ENCODE peak calls at places on chromosome 20, in five cellular contexts. E is lower leg skin, I is AG09309, V is tibial nerve, Q is kidney epithelial cell. Z is an unnamed sample.

GRCh38 chr20:36279776-36280175 is 26.4 kb upstream of the DLGAP4 start:
- DNase-seq in V (no peak), I (no peak), E (no peak), Q (no peak), Z (no peak)

GRCh38 chr20:58715709-58716475 is 23.3 kb downstream of the NPEPL1 start:
- DNase-seq in I (no peak), Q (no peak), V (no peak), E (peak; percentile 12), Z (no peak)

GRCh38 chr20:44176833-44177533 is 10.0 kb downstream of the JPH2 start:
- DNase-seq in Q (no peak), E (no peak), I (no peak), V (no peak), Z (no peak)

GRCh38 chr20:63059684-63060056 is 52.9 kb upstream of the BHLHE23 start:
- DNase-seq in Q (no peak), I (no peak), E (no peak), V (no peak), Z (no peak)

GRCh38 chr20:44279228-44279627 is 31.8 kb downstream of the FITM2 start:
- DNase-seq in E (no peak), Q (no peak), I (peak; percentile 67), V (no peak), Z (no peak)

GRCh38 chr20:4894981-4895381 is 106.3 kb downstream of the SLC23A2 start:
- DNase-seq in Q (no peak), I (no peak), E (no peak), V (no peak), Z (no peak)

GRCh38 chr20:57457243-57457761 is 66.1 kb downstream of the RBM38 start:
- DNase-seq in V (no peak), E (no peak), I (no peak), Q (no peak), Z (no peak)

GRCh38 chr20:46439837-46440236 is 33.4 kb upstream of the ELMO2 start:
- DNase-seq in V (no peak), E (no peak), Q (no peak), I (no peak), Z (no peak)

GRCh38 chr20:8903655-8904605 is 165.0 kb upstream of the PLCB4 start:
- DNase-seq in E (no peak), V (no peak), Q (no peak), I (no peak), Z (no peak)

GRCh38 chr20:63974402-63975200 is 4.8 kb downstream of the SAMD10 start:
- DNase-seq in E (no peak), V (no peak), Q (no peak), I (no peak), Z (no peak)

GRCh38 chr20:828987-829386 is 4.5 kb upstream of the FAM110A start:
- DNase-seq in I (no peak), E (no peak), V (no peak), Q (no peak), Z (no peak)

GRCh38 chr20:4427936-4428581 is 293.6 kb upstream of the PRND start:
- DNase-seq in Q (no peak), E (no peak), V (no peak), I (no peak), Z (no peak)

GRCh38 chr20:56860413-56860812 is 231.3 kb downstream of the TFAP2C start:
- DNase-seq in Q (no peak), I (peak; percentile 14), E (peak; percentile 57), V (no peak), Z (no peak)

GRCh38 chr20:48648482-48649051 is 179.2 kb downstream of the PREX1 start:
- DNase-seq in I (no peak), V (no peak), E (no peak), Q (no peak), Z (no peak)

GRCh38 chr20:36202891-36203338 is 33.4 kb upstream of the AAR2 start:
- DNase-seq in E (peak; percentile 40), I (no peak), V (peak; percentile 63), Q (no peak), Z (peak; percentile 58)

GRCh38 chr20:47929368-47930115 is 144.3 kb upstream of the SULF2 start:
- DNase-seq in V (peak; percentile 13), E (no peak), Q (peak; percentile 63), I (peak; percentile 59), Z (no peak)

GRCh38 chr20:1944345-1945099 is 49.3 kb downstream of the SIRPA start:
- DNase-seq in I (no peak), E (no peak), Q (no peak), V (no peak), Z (no peak)

GRCh38 chr20:7716286-7716972 is 223.8 kb downstream of the HAO1 start:
- DNase-seq in E (no peak), I (no peak), Q (no peak), V (no peak), Z (no peak)

GRCh38 chr20:13723015-13723414 is 61.7 kb downstream of the ESF1 start:
- DNase-seq in I (peak; percentile 23), V (no peak), E (no peak), Q (no peak), Z (no peak)

GRCh38 chr20:2102585-2103453 is 1.2 kb downstream of the STK35 start:
- DNase-seq in I (peak; percentile 44), Q (peak; percentile 42), V (peak; percentile 82), E (peak; percentile 79), Z (peak; percentile 47)

GRCh38 chr20:36181934-36182603 is 27.5 kb downstream of the EPB41L1 start:
- DNase-seq in V (no peak), Q (no peak), E (no peak), I (peak; percentile 16), Z (no peak)

GRCh38 chr20:2001119-2001518 is 7.3 kb upstream of the PDYN start:
- DNase-seq in Q (no peak), V (no peak), I (no peak), E (no peak), Z (no peak)

GRCh38 chr20:10653593-10654288 is 20.1 kb downstream of the JAG1 start:
- DNase-seq in E (no peak), Q (peak; percentile 81), V (no peak), I (peak; percentile 62), Z (no peak)

GRCh38 chr20:47309806-47310426 is 46.6 kb downstream of the ZMYND8 start:
- DNase-seq in V (no peak), I (no peak), E (no peak), Q (no peak), Z (no peak)

GRCh38 chr20:25280051-25280573 is 32.2 kb downstream of the PYGB start:
- DNase-seq in I (no peak), Q (no peak), V (no peak), E (peak; percentile 59), Z (no peak)

GRCh38 chr20:48238326-48238725 is 453.0 kb upstream of the SULF2 start:
- DNase-seq in E (no peak), V (no peak), I (peak; percentile 62), Q (peak; percentile 25), Z (no peak)

DNA sequence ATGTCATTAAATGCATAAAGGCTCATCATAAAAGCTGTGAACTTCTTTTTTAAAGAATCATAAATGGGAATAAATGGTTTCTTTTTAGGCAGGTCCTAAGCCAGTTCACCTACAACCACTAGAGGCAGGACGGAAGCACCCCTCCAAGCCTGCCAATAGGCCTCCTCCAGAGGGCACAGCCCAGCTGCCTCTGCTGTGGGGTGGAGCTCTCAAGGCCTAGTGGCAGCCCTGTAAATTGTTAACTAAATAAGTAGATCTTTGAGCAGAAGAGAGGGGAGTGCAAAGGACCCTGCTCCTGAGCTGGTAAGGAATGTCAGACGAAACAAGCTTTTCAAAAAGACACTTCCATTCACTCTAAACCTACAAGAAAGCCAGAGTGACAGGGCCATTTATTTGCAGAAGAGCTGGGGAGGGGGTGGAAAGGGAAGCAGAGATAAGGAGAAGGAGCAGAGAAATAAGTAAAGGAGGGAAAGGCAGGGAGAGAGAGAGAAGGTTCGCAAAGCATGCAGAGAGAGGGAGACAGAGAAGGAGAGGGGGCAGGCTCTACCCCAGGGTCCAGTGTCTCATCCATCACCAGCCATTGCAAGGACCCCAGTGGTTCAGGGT is 18.0 kb upstream of the MAFB start:
- DNase-seq in V (no peak), Q (no peak), E (no peak), I (no peak), Z (no peak)
- TF ChIP-seq CTCF in V (no peak), Q (no peak), E (no peak), I (no peak), Z (no peak)

DNA sequence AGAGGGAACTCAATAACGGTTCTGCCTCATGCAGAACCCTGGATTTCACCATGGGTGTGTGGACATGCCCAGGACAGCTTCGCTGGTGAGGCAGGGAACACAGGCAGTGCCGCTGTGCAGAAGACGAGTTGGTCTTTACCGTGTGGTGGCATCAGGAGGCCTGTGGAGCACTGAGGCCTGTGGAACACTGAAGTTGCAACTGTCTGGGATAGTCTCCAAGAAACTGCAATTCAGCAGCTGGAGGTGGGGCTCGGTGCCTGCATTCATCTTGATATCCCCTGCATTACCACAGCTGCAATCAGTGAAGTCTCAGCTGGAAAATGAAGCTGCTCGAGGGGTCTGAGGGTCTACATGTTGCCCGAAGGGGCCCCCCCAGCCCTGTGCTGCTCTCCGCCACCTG is 202.4 kb upstream of the CDH4 start:
- DNase-seq in Q (no peak), E (no peak), I (no peak), V (no peak), Z (no peak)
- TF ChIP-seq CTCF in Q (no peak), E (no peak), I (no peak), V (no peak), Z (no peak)

DNA sequence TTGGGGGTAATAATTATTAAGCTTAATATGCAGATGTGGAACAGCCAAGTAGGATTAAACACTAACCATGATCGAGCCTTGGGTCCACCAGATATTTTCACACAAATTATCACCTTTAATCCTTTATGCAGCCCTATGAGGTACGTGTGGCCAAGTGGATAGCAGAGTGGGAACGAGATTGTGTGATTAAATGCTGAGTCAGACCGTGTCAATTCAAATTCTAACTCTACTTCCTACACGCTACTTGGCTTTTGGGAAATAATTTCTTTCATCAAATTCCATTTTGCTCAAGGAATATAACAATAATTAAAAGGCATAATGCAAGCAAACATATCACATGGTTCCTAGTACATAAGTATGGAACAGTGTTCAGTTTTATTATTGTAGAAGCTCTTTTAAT is 329.2 kb downstream of the CBLN4 start:
- DNase-seq in V (no peak), Q (no peak), E (no peak), I (no peak), Z (no peak)
- TF ChIP-seq CTCF in V (no peak), Q (no peak), E (no peak), I (no peak), Z (no peak)

GRCh38 chr20:11982289-11982957 is 64.7 kb downstream of the BTBD3 start:
- DNase-seq in E (no peak), I (no peak), V (no peak), Q (no peak), Z (no peak)

GRCh38 chr20:11979306-11980128 is 61.8 kb downstream of the BTBD3 start:
- DNase-seq in E (no peak), V (no peak), I (no peak), Q (no peak), Z (no peak)

GRCh38 chr20:11981366-11981947 is 63.8 kb downstream of the BTBD3 start:
- DNase-seq in Q (no peak), I (no peak), E (no peak), V (no peak), Z (no peak)

GRCh38 chr20:11978496-11978895 is 60.8 kb downstream of the BTBD3 start:
- DNase-seq in I (no peak), V (no peak), Q (no peak), E (no peak), Z (no peak)

DNA sequence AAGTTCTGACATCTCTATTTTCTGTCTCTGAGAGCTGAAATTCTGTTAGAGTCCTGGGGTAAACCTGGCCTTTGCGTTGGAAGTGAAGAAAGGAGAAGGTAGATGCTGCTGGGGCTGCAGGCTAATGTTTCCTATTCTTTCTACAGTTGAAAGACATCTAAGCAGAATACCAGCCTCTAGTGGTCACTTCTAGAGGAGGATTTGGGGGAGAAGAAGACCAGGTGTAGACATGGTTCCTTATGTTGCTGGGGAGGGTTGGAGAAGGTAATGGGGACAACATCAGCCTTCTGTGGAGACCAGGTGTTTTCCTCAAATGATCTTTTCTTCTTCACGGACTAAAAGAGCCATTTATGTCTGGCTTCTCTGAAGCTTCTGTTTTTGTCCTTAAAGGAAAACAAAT is 62.6 kb downstream of the BTBD3 start:
- DNase-seq in E (no peak), Q (no peak), I (no peak), V (no peak), Z (no peak)
- TF ChIP-seq CTCF in E (no peak), Q (no peak), I (peak; percentile 9), V (no peak), Z (no peak)